ENCODE peak calls at places on chromosomes 4 and X, in five cellular contexts. One of them, this sample, is unnamed.

GRCh38 chrX:136879001-136879667 is 1.4 kb downstream of the RBMX start:
- DNase-seq in HTR-8/SVneo: no peak
- DNase-seq in endodermal cell: no peak
- DNase-seq in NCI-H1092: no peak
- DNase-seq in stimulated activated CD4-positive, alpha-beta T cell treated with anti-CD3 and anti-CD28 coated beads, Interleukin-2, amount 100 ng/mL, for 48 hours: no peak
- DNase-seq in this sample: no peak

GRCh38 chr4:2913168-2913567 is 50.0 kb downstream of the NOP14 start:
- DNase-seq in endodermal cell: no peak
- DNase-seq in HTR-8/SVneo: no peak
- DNase-seq in NCI-H1092: peak
- DNase-seq in stimulated activated CD4-positive, alpha-beta T cell treated with anti-CD3 and anti-CD28 coated beads, Interleukin-2, amount 100 ng/mL, for 48 hours: no peak
- DNase-seq in this sample: no peak

GRCh38 chr4:86670298-86670697 is 76.2 kb downstream of the PTPN13 start:
- DNase-seq in HTR-8/SVneo: no peak
- DNase-seq in NCI-H1092: no peak
- DNase-seq in endodermal cell: no peak
- DNase-seq in stimulated activated CD4-positive, alpha-beta T cell treated with anti-CD3 and anti-CD28 coated beads, Interleukin-2, amount 100 ng/mL, for 48 hours: no peak
- DNase-seq in this sample: no peak

GRCh38 chr4:54254915-54255246 is 25.8 kb downstream of the PDGFRA start:
- DNase-seq in NCI-H1092: no peak
- DNase-seq in stimulated activated CD4-positive, alpha-beta T cell treated with anti-CD3 and anti-CD28 coated beads, Interleukin-2, amount 100 ng/mL, for 48 hours: no peak
- DNase-seq in endodermal cell: no peak
- DNase-seq in HTR-8/SVneo: no peak
- DNase-seq in this sample: no peak

GRCh38 chr4:25321703-25322102 is 9.1 kb downstream of the ZCCHC4 start:
- DNase-seq in stimulated activated CD4-positive, alpha-beta T cell treated with anti-CD3 and anti-CD28 coated beads, Interleukin-2, amount 100 ng/mL, for 48 hours: no peak
- DNase-seq in NCI-H1092: no peak
- DNase-seq in HTR-8/SVneo: no peak
- DNase-seq in endodermal cell: no peak
- DNase-seq in this sample: no peak

GRCh38 chr4:30760560-30760959 is 40.4 kb downstream of the PCDH7 start:
- DNase-seq in stimulated activated CD4-positive, alpha-beta T cell treated with anti-CD3 and anti-CD28 coated beads, Interleukin-2, amount 100 ng/mL, for 48 hours: no peak
- DNase-seq in NCI-H1092: no peak
- DNase-seq in HTR-8/SVneo: no peak
- DNase-seq in endodermal cell: no peak
- DNase-seq in this sample: no peak

GRCh38 chr4:93688978-93689377 is 139.6 kb upstream of the ATOH1 start:
- DNase-seq in stimulated activated CD4-positive, alpha-beta T cell treated with anti-CD3 and anti-CD28 coated beads, Interleukin-2, amount 100 ng/mL, for 48 hours: no peak
- DNase-seq in HTR-8/SVneo: no peak
- DNase-seq in NCI-H1092: no peak
- DNase-seq in endodermal cell: no peak
- DNase-seq in this sample: no peak

GRCh38 chr4:56803473-56803872 is 18.0 kb downstream of the SPINK2 start:
- DNase-seq in stimulated activated CD4-positive, alpha-beta T cell treated with anti-CD3 and anti-CD28 coated beads, Interleukin-2, amount 100 ng/mL, for 48 hours: no peak
- DNase-seq in endodermal cell: no peak
- DNase-seq in NCI-H1092: no peak
- DNase-seq in HTR-8/SVneo: no peak
- DNase-seq in this sample: no peak

GRCh38 chr4:94349193-94349592 is 6.6 kb upstream of the HPGDS start:
- DNase-seq in HTR-8/SVneo: no peak
- DNase-seq in NCI-H1092: no peak
- DNase-seq in stimulated activated CD4-positive, alpha-beta T cell treated with anti-CD3 and anti-CD28 coated beads, Interleukin-2, amount 100 ng/mL, for 48 hours: no peak
- DNase-seq in endodermal cell: no peak
- DNase-seq in this sample: no peak

GRCh38 chr4:105990933-105991332 is 95.7 kb downstream of the NPNT start:
- DNase-seq in stimulated activated CD4-positive, alpha-beta T cell treated with anti-CD3 and anti-CD28 coated beads, Interleukin-2, amount 100 ng/mL, for 48 hours: no peak
- DNase-seq in NCI-H1092: no peak
- DNase-seq in HTR-8/SVneo: no peak
- DNase-seq in endodermal cell: no peak
- DNase-seq in this sample: no peak

GRCh38 chr4:32206756-32207155 is 1486.6 kb downstream of the PCDH7 start:
- DNase-seq in endodermal cell: no peak
- DNase-seq in NCI-H1092: no peak
- DNase-seq in stimulated activated CD4-positive, alpha-beta T cell treated with anti-CD3 and anti-CD28 coated beads, Interleukin-2, amount 100 ng/mL, for 48 hours: no peak
- DNase-seq in HTR-8/SVneo: no peak
- DNase-seq in this sample: no peak

GRCh38 chr4:2359591-2360390 is 58.7 kb downstream of the ZFYVE28 start:
- DNase-seq in HTR-8/SVneo: no peak
- DNase-seq in stimulated activated CD4-positive, alpha-beta T cell treated with anti-CD3 and anti-CD28 coated beads, Interleukin-2, amount 100 ng/mL, for 48 hours: no peak
- DNase-seq in endodermal cell: no peak
- DNase-seq in NCI-H1092: no peak
- DNase-seq in this sample: no peak

GRCh38 chr4:519885-520595 is 21.0 kb downstream of the PIGG start:
- DNase-seq in NCI-H1092: no peak
- DNase-seq in HTR-8/SVneo: no peak
- DNase-seq in endodermal cell: no peak
- DNase-seq in stimulated activated CD4-positive, alpha-beta T cell treated with anti-CD3 and anti-CD28 coated beads, Interleukin-2, amount 100 ng/mL, for 48 hours: no peak
- DNase-seq in this sample: no peak

GRCh38 chrX:2928127-2928582 is 984 bp downstream of the ARSD start:
- DNase-seq in HTR-8/SVneo: no peak
- DNase-seq in NCI-H1092: no peak
- DNase-seq in stimulated activated CD4-positive, alpha-beta T cell treated with anti-CD3 and anti-CD28 coated beads, Interleukin-2, amount 100 ng/mL, for 48 hours: no peak
- DNase-seq in endodermal cell: no peak
- DNase-seq in this sample: no peak

GRCh38 chr4:138236035-138236434 is 6.1 kb downstream of the SLC7A11 start:
- DNase-seq in HTR-8/SVneo: no peak
- DNase-seq in NCI-H1092: no peak
- DNase-seq in endodermal cell: no peak
- DNase-seq in stimulated activated CD4-positive, alpha-beta T cell treated with anti-CD3 and anti-CD28 coated beads, Interleukin-2, amount 100 ng/mL, for 48 hours: no peak
- DNase-seq in this sample: no peak

GRCh38 chr4:94112644-94113043 is 95.0 kb upstream of the SMARCAD1 start:
- DNase-seq in endodermal cell: no peak
- DNase-seq in HTR-8/SVneo: no peak
- DNase-seq in stimulated activated CD4-positive, alpha-beta T cell treated with anti-CD3 and anti-CD28 coated beads, Interleukin-2, amount 100 ng/mL, for 48 hours: no peak
- DNase-seq in NCI-H1092: no peak
- DNase-seq in this sample: no peak

GRCh38 chr4:113452868-113453620 is 308.5 kb downstream of the CAMK2D start:
- DNase-seq in NCI-H1092: no peak
- DNase-seq in stimulated activated CD4-positive, alpha-beta T cell treated with anti-CD3 and anti-CD28 coated beads, Interleukin-2, amount 100 ng/mL, for 48 hours: no peak
- DNase-seq in endodermal cell: peak
- DNase-seq in HTR-8/SVneo: no peak
- DNase-seq in this sample: no peak

This sample was measured in SHP77.